ENCODE peak calls at places on chromosomes 6 and 20, in five cellular contexts. W, N, T, Y and Q are unnamed samples.

GRCh38 chr6:157019733-157020132 is 242.6 kb downstream of the ARID1B start:
- DNase-seq in W (peak; percentile 57), N (no peak), T (no peak), Y (no peak), Q (no peak)

GRCh38 chr6:125300992-125301434 is 754 bp downstream of the HDDC2 start:
- DNase-seq in W (peak; percentile 64), N (no peak), T (no peak), Y (no peak), Q (peak; percentile 33)

GRCh38 chr20:20864346-20865096 is 152.1 kb upstream of the RALGAPA2 start:
- DNase-seq in W (peak; percentile 6), N (peak; percentile 41), T (peak; percentile 31), Y (no peak), Q (peak; percentile 15)

GRCh38 chr6:169970306-169970988 is 219.0 kb downstream of the ERMARD start:
- DNase-seq in W (no peak), N (no peak), T (no peak), Y (no peak), Q (no peak)

GRCh38 chr6:28922841-28923317 is 906 bp downstream of the TRIM27 start:
- DNase-seq in W (peak; percentile 52), N (no peak), T (peak; percentile 65), Y (peak; percentile 29), Q (peak; percentile 26)

GRCh38 chr6:144778773-144779531 is 493.8 kb downstream of the UTRN start:
- DNase-seq in W (peak; percentile 26), N (no peak), T (no peak), Y (no peak), Q (no peak)

GRCh38 chr6:81169166-81169565 is 583.3 kb downstream of the TENT5A start:
- DNase-seq in W (peak; percentile 62), N (no peak), T (no peak), Y (no peak), Q (peak; percentile 7)

GRCh38 chr6:7441048-7441775 is 51.6 kb downstream of the RIOK1 start:
- DNase-seq in W (no peak), N (no peak), T (no peak), Y (no peak), Q (no peak)

GRCh38 chr20:462199-462991 is at the start of gene TBC1D20:
- DNase-seq in W (peak; percentile 90), N (peak; percentile 46), T (peak; percentile 79), Y (peak; percentile 83), Q (peak; percentile 61)

GRCh38 chr20:431012-431904 is 23.2 kb downstream of the RBCK1 start:
- DNase-seq in W (peak; percentile 80), N (peak; percentile 64), T (peak; percentile 80), Y (peak; percentile 82), Q (peak; percentile 78)

GRCh38 chr6:24802271-24803059 is 3.7 kb upstream of the ARMH2 start:
- DNase-seq in W (no peak), N (no peak), T (peak; percentile 23), Y (no peak), Q (no peak)

GRCh38 chr20:15582146-15582776 is 991.0 kb downstream of the KIF16B start:
- DNase-seq in W (peak; percentile 0), N (no peak), T (peak; percentile 18), Y (no peak), Q (peak; percentile 35)